ENCODE peak calls at places on chromosomes 16 and 17, in six cellular contexts. W is GM23338; Z is body of pancreas; A is CD8-positive, alpha-beta T cell; F is neural crest cell; Y is activated T-helper 1 cell treated with anti-CD3 and anti-CD28 coated beads, Interleukin-2, amount 50 U/mL, for 16 hours. I is an unnamed sample.

GRCh38 chr17:60817187-60817586 is 139.5 kb downstream of the BCAS3 start:
- DNase-seq in A (no peak), Z (no peak), Y (no peak), W (no peak), F (no peak), I (no peak)

GRCh38 chr17:39178516-39178915 is 12.6 kb upstream of the ARL5C start:
- DNase-seq in F (no peak), W (no peak), Y (no peak), A (no peak), Z (no peak), I (no peak)

GRCh38 chr17:73066148-73066884 is 26.2 kb downstream of the SLC39A11 start:
- DNase-seq in W (no peak), F (no peak), A (no peak), Z (no peak), Y (no peak), I (no peak)

GRCh38 chr16:68055395-68055794 is 29.8 kb upstream of the NFATC3 start:
- DNase-seq in A (no peak), Y (no peak), F (no peak), Z (no peak), W (no peak), I (no peak)

GRCh38 chr16:78684655-78685400 is 585.4 kb downstream of the WWOX start:
- DNase-seq in A (no peak), F (no peak), Y (no peak), Z (no peak), W (no peak), I (no peak)

GRCh38 chr16:48365030-48365600 is 20.1 kb downstream of the SIAH1 start:
- DNase-seq in Y (no peak), F (no peak), W (no peak), A (no peak), Z (no peak), I (no peak)

GRCh38 chr16:88337021-88337420 is 45.7 kb upstream of the ZNF469 start:
- DNase-seq in A (no peak), Z (no peak), W (no peak), F (no peak), Y (no peak), I (no peak)

GRCh38 chr16:9225527-9226316 is 134.3 kb downstream of the HAPSTR1 start:
- DNase-seq in F (no peak), Y (no peak), Z (no peak), A (no peak), W (peak), I (peak)

GRCh38 chr17:39845052-39845976 is 18.8 kb downstream of the IKZF3 start:
- DNase-seq in W (no peak), F (no peak), Y (no peak), A (no peak), Z (no peak), I (no peak)

GRCh38 chr16:50888486-50889261 is 146.8 kb downstream of the CYLD start:
- DNase-seq in Z (no peak), W (no peak), F (no peak), A (no peak), Y (no peak), I (no peak)

GRCh38 chr17:37312137-37312923 is 63.5 kb upstream of the C17orf78 start:
- DNase-seq in Z (no peak), W (peak), Y (no peak), F (no peak), A (no peak), I (no peak)

GRCh38 chr16:2982402-2982801 is 2.2 kb upstream of the PKMYT1 start:
- DNase-seq in A (no peak), W (no peak), Z (no peak), F (no peak), Y (no peak), I (no peak)

GRCh38 chr16:83200005-83200779 is 573.4 kb downstream of the CDH13 start:
- DNase-seq in Z (peak), W (peak), A (no peak), Y (no peak), F (no peak), I (peak)

GRCh38 chr17:64341181-64341580 is 49.5 kb downstream of the PECAM1 start:
- DNase-seq in F (no peak), A (no peak), W (no peak), Y (no peak), Z (no peak), I (no peak)

GRCh38 chr16:14241631-14242030 is 170.5 kb downstream of the MRTFB start:
- DNase-seq in W (no peak), A (no peak), Y (no peak), F (no peak), Z (no peak), I (no peak)

GRCh38 chr17:1122681-1123396 is 56.9 kb downstream of the ABR start:
- DNase-seq in F (peak), Y (peak), Z (peak), W (peak), A (peak), I (peak)

GRCh38 chr17:78669256-78669974 is 92.2 kb upstream of the DNAH17 start:
- DNase-seq in Z (no peak), F (no peak), Y (no peak), W (no peak), A (no peak), I (no peak)

GRCh38 chr16:89641719-89642187 is 15.8 kb downstream of the CHMP1A start:
- DNase-seq in W (peak), Z (no peak), A (no peak), Y (no peak), F (no peak), I (no peak)

GRCh38 chr17:77432791-77433190 is 292.0 kb downstream of the SEC14L1 start:
- DNase-seq in F (no peak), W (no peak), A (no peak), Z (no peak), Y (no peak), I (no peak)

GRCh38 chr17:83007504-83008475 is 71.6 kb upstream of the METRNL start:
- DNase-seq in W (no peak), Y (no peak), A (no peak), Z (no peak), F (no peak), I (no peak)

GRCh38 chr17:7912927-7913524 is 3.1 kb downstream of the RNF227 start:
- DNase-seq in W (peak), Y (no peak), F (no peak), Z (peak), A (no peak), I (peak)

GRCh38 chr16:2706085-2706484 is 13.9 kb downstream of the PRSS27 start:
- DNase-seq in F (no peak), A (no peak), Y (no peak), Z (no peak), W (no peak), I (no peak)

GRCh38 chr16:80594756-80595155 is 54.0 kb downstream of the DYNLRB2 start:
- DNase-seq in Y (no peak), F (no peak), A (no peak), Z (no peak), W (no peak), I (no peak)

GRCh38 chr17:37446027-37446426 is 39.3 kb downstream of the TADA2A start:
- DNase-seq in W (no peak), F (no peak), Y (no peak), A (no peak), Z (no peak), I (no peak)

GRCh38 chr16:89122322-89122831 is 28.7 kb downstream of the ACSF3 start:
- DNase-seq in F (no peak), Y (peak), Z (no peak), A (peak), W (peak), I (no peak)

GRCh38 chr17:82754297-82755208 is 2.7 kb downstream of the TBCD start:
- DNase-seq in A (no peak), F (no peak), W (peak), Z (no peak), Y (no peak), I (peak)

GRCh38 chr17:61248399-61248798 is 151.2 kb upstream of the TBX2 start:
- DNase-seq in F (no peak), A (no peak), Y (no peak), W (no peak), Z (peak), I (no peak)

GRCh38 chr16:67164599-67165061 is at the start of gene HSF4:
- DNase-seq in W (no peak), Z (peak), A (no peak), Y (no peak), F (no peak), I (no peak)

GRCh38 chr16:4625617-4626159 is 1.1 kb downstream of the MGRN1 start:
- DNase-seq in W (no peak), Y (no peak), F (no peak), Z (peak), A (no peak), I (no peak)

GRCh38 chr17:32780721-32781120 is 96.2 kb downstream of the MYO1D start:
- DNase-seq in F (no peak), A (no peak), W (peak), Z (no peak), Y (no peak), I (no peak)

GRCh38 chr16:89061590-89062380 is 31.9 kb upstream of the ACSF3 start:
- DNase-seq in A (no peak), W (no peak), F (no peak), Y (no peak), Z (no peak), I (no peak)

GRCh38 chr17:82787081-82787848 is 35.4 kb downstream of the TBCD start:
- DNase-seq in W (no peak), F (no peak), A (no peak), Y (no peak), Z (no peak), I (no peak)

GRCh38 chr17:64320613-64321553 is 57.8 kb upstream of the TEX2 start:
- DNase-seq in W (peak), Z (peak), A (peak), F (peak), Y (peak), I (peak)

GRCh38 chr16:75351183-75351582 is 82.1 kb downstream of the CFDP1 start:
- DNase-seq in Y (no peak), Z (no peak), W (no peak), F (no peak), A (no peak), I (no peak)

GRCh38 chr16:15650698-15651161 is 685 bp downstream of the NDE1 start:
- DNase-seq in Y (peak), F (peak), W (peak), Z (peak), A (no peak), I (peak)

GRCh38 chr17:20944014-20944905 is 98.6 kb downstream of the USP22 start:
- DNase-seq in A (peak), Y (no peak), W (peak), Z (peak), F (no peak), I (peak)

GRCh38 chr16:1137604-1138003 is 15.3 kb upstream of the CACNA1H start:
- DNase-seq in Y (no peak), F (no peak), A (no peak), Z (peak), W (no peak), I (no peak)

GRCh38 chr17:48747445-48748363 is 19.2 kb upstream of the HOXB13 start:
- DNase-seq in Y (no peak), F (no peak), A (no peak), Z (no peak), W (peak), I (peak)